ENCODE peak calls at places on chromosomes 6 and 20, in six cellular contexts. One of them, this sample, is unnamed.

GRCh38 chr20:62129731-62130531 is 7.7 kb downstream of the LSM14B start:
- DNase-seq in amniotic stem cell: no peak
- DNase-seq in bronchial epithelial cell: no peak
- DNase-seq in ureter: no peak
- DNase-seq in psoas muscle: no peak
- DNase-seq in GM03348: no peak
- DNase-seq in this sample: no peak

GRCh38 chr20:40776702-40777457 is 87.8 kb upstream of the MAFB start:
- DNase-seq in GM03348: no peak
- DNase-seq in psoas muscle: peak
- DNase-seq in ureter: no peak
- DNase-seq in bronchial epithelial cell: no peak
- DNase-seq in amniotic stem cell: no peak
- DNase-seq in this sample: no peak

GRCh38 chr6:19380287-19380686 is 456.9 kb upstream of the ID4 start:
- DNase-seq in amniotic stem cell: no peak
- DNase-seq in GM03348: no peak
- DNase-seq in ureter: no peak
- DNase-seq in bronchial epithelial cell: peak
- DNase-seq in psoas muscle: no peak
- DNase-seq in this sample: no peak

GRCh38 chr6:47407295-47408281 is 70.0 kb upstream of the CD2AP start:
- DNase-seq in ureter: no peak
- DNase-seq in bronchial epithelial cell: peak
- DNase-seq in psoas muscle: no peak
- DNase-seq in amniotic stem cell: no peak
- DNase-seq in GM03348: no peak
- DNase-seq in this sample: peak

GRCh38 chr6:97189767-97190166 is 93.2 kb downstream of the MMS22L start:
- DNase-seq in bronchial epithelial cell: peak
- DNase-seq in psoas muscle: no peak
- DNase-seq in amniotic stem cell: peak
- DNase-seq in GM03348: peak
- DNase-seq in ureter: no peak
- DNase-seq in this sample: no peak

GRCh38 chr20:7608246-7608645 is 332.0 kb downstream of the HAO1 start:
- DNase-seq in psoas muscle: no peak
- DNase-seq in amniotic stem cell: no peak
- DNase-seq in bronchial epithelial cell: no peak
- DNase-seq in ureter: no peak
- DNase-seq in GM03348: peak
- DNase-seq in this sample: no peak

GRCh38 chr20:57392512-57393271 is 1.5 kb downstream of the RBM38 start:
- DNase-seq in psoas muscle: peak
- DNase-seq in bronchial epithelial cell: no peak
- DNase-seq in ureter: no peak
- DNase-seq in amniotic stem cell: no peak
- DNase-seq in GM03348: no peak
- DNase-seq in this sample: no peak

GRCh38 chr20:4666001-4666470 is 55.7 kb upstream of the PRND start:
- DNase-seq in GM03348: peak
- DNase-seq in bronchial epithelial cell: peak
- DNase-seq in ureter: no peak
- DNase-seq in amniotic stem cell: peak
- DNase-seq in psoas muscle: no peak
- DNase-seq in this sample: no peak